ENCODE peak calls at places on chromosomes 7 and 10, in six cellular contexts. E is right lobe of liver, D is fibroblast of the aortic adventitia, N is cardiac fibroblast, X is choroid plexus epithelial cell, T is cardiac muscle cell. R is an unnamed sample.

GRCh38 chr10:8069627-8070026 is 15.1 kb downstream of the GATA3 start:
- DNase-seq in E (no peak), N (no peak), D (no peak), X (no peak), T (no peak), R (no peak)

GRCh38 chr10:12846718-12847117 is 154.8 kb downstream of the CCDC3 start:
- DNase-seq in X (peak), D (peak), T (peak), N (peak), E (no peak), R (no peak)

GRCh38 chr10:35643151-35643975 is 1.3 kb upstream of the FZD8 start:
- DNase-seq in N (peak), E (peak), D (peak), T (peak), X (peak), R (peak)

GRCh38 chr7:50610521-50611277 is 45.5 kb upstream of the DDC start:
- DNase-seq in D (peak), N (peak), E (no peak), X (peak), T (peak), R (no peak)

GRCh38 chr7:94509879-94510581 is 421 bp downstream of the CASD1 start:
- DNase-seq in D (peak), T (peak), X (peak), E (peak), N (peak), R (peak)

GRCh38 chr10:80090120-80090519 is 11.7 kb downstream of the TMEM254 start:
- DNase-seq in D (no peak), N (no peak), E (no peak), T (no peak), X (no peak), R (no peak)

GRCh38 chr7:30468791-30469190 is 9.8 kb downstream of the NOD1 start:
- DNase-seq in X (peak), D (peak), E (no peak), N (peak), T (peak), R (no peak)

GRCh38 chr7:5704534-5704922 is 76.9 kb downstream of the RNF216 start:
- DNase-seq in X (peak), D (peak), E (peak), T (peak), N (peak), R (peak)

GRCh38 chr10:6399241-6399701 is 180.8 kb downstream of the PRKCQ start:
- DNase-seq in N (no peak), X (peak), T (no peak), D (peak), E (peak), R (peak)

GRCh38 chr10:118850418-118851061 is 95.8 kb upstream of the CACUL1 start:
- DNase-seq in T (peak), X (peak), D (peak), E (peak), N (peak), R (peak)

GRCh38 chr10:102347236-102347828 is 48.2 kb upstream of the NFKB2 start:
- DNase-seq in T (peak), X (peak), N (peak), D (peak), E (peak), R (peak)

GRCh38 chr7:117163101-117163500 is 159.8 kb downstream of the WNT2 start:
- DNase-seq in D (no peak), E (no peak), T (no peak), X (no peak), N (no peak), R (no peak)

GRCh38 chr7:120806669-120807068 is 51.3 kb downstream of the TSPAN12 start:
- DNase-seq in N (peak), T (peak), E (no peak), X (peak), D (no peak), R (no peak)

GRCh38 chr7:155292680-155293226 is 4.9 kb upstream of the INSIG1 start:
- DNase-seq in D (no peak), N (no peak), T (no peak), X (no peak), E (peak), R (no peak)

GRCh38 chr10:129971381-129972144 is 7.5 kb upstream of the EBF3 start:
- DNase-seq in E (no peak), N (peak), D (peak), T (peak), X (peak), R (peak)

GRCh38 chr7:111362660-111363059 is 199.6 kb downstream of the IMMP2L start:
- DNase-seq in E (no peak), X (peak), N (peak), D (peak), T (peak), R (no peak)

GRCh38 chr7:90678986-90679385 is 82.9 kb downstream of the CDK14 start:
- DNase-seq in N (no peak), D (no peak), X (no peak), E (no peak), T (no peak), R (no peak)

GRCh38 chr7:17298840-17299476 is 506 bp downstream of the AHR start:
- DNase-seq in T (peak), D (no peak), N (no peak), E (peak), X (no peak), R (peak)

GRCh38 chr7:17559388-17559787 is 260.9 kb downstream of the AHR start:
- DNase-seq in N (no peak), E (no peak), X (no peak), T (no peak), D (no peak), R (no peak)

GRCh38 chr10:73906524-73907447 is 4.1 kb upstream of the PLAU start:
- DNase-seq in E (no peak), T (peak), D (peak), N (peak), X (peak), R (peak)

GRCh38 chr7:151665363-151665762 is 145.7 kb upstream of the RHEB start:
- DNase-seq in E (no peak), D (peak), N (peak), X (peak), T (peak), R (no peak)

GRCh38 chr10:68735119-68735518 is 14.1 kb downstream of the CCAR1 start:
- DNase-seq in N (no peak), D (no peak), T (no peak), X (no peak), E (no peak), R (no peak)

GRCh38 chr10:112404612-112405011 is 30.7 kb downstream of the ACSL5 start:
- DNase-seq in E (no peak), X (peak), N (peak), T (no peak), D (peak), R (no peak)

GRCh38 chr7:4606776-4607175 is 75.3 kb upstream of the FOXK1 start:
- DNase-seq in X (no peak), T (no peak), D (no peak), E (no peak), N (no peak), R (no peak)

GRCh38 chr7:94043299-94043698 is 39.1 kb upstream of the BET1 start:
- DNase-seq in X (peak), T (peak), E (no peak), N (peak), D (peak), R (no peak)

GRCh38 chr10:75038335-75038734 is 73.1 kb upstream of the SAMD8 start:
- DNase-seq in X (peak), D (peak), N (peak), E (no peak), T (peak), R (no peak)

GRCh38 chr7:128845475-128845874 is 15.3 kb downstream of the FLNC start:
- DNase-seq in D (no peak), E (no peak), N (no peak), X (no peak), T (no peak), R (no peak)

GRCh38 chr7:25095516-25096345 is 29.3 kb downstream of the CYCS start:
- DNase-seq in N (no peak), T (peak), X (no peak), D (peak), E (no peak), R (no peak)

GRCh38 chr10:91798736-91799579 is 732 bp downstream of the TNKS2 start:
- DNase-seq in T (peak), E (peak), D (peak), X (peak), N (peak), R (peak)

GRCh38 chr10:63530409-63530808 is 9.2 kb downstream of the REEP3 start:
- DNase-seq in N (no peak), E (no peak), T (no peak), X (no peak), D (no peak), R (no peak)

GRCh38 chr7:29039747-29040569 is 81.8 kb upstream of the TRIL start:
- DNase-seq in D (peak), T (peak), X (peak), E (no peak), N (peak), R (no peak)

GRCh38 chr10:125003146-125003900 is 61.4 kb downstream of the ZRANB1 start:
- DNase-seq in T (no peak), E (peak), D (no peak), N (no peak), X (no peak), R (no peak)

GRCh38 chr7:121546632-121547340 is 150.7 kb upstream of the FAM3C start:
- DNase-seq in N (no peak), T (peak), X (peak), E (no peak), D (peak), R (no peak)

GRCh38 chr7:91266067-91266930 is 2.1 kb downstream of the FZD1 start:
- DNase-seq in T (peak), X (no peak), E (no peak), D (peak), N (no peak), R (no peak)

GRCh38 chr7:118573065-118573464 is 348.6 kb downstream of the ANKRD7 start:
- DNase-seq in E (no peak), N (no peak), T (no peak), X (no peak), D (no peak), R (no peak)

GRCh38 chr10:31708513-31708912 is 220.1 kb downstream of the ARHGAP12 start:
- DNase-seq in N (peak), X (peak), T (no peak), E (no peak), D (peak), R (no peak)

GRCh38 chr10:50604049-50604640 is 19.6 kb downstream of the SGMS1 start:
- DNase-seq in N (no peak), T (peak), E (no peak), X (no peak), D (peak), R (no peak)

GRCh38 chr10:30187010-30187409 is 127.6 kb upstream of the JCAD start:
- DNase-seq in X (no peak), E (no peak), N (no peak), D (no peak), T (no peak), R (no peak)

GRCh38 chr10:74993649-74994048 is 117.8 kb upstream of the SAMD8 start:
- DNase-seq in N (no peak), E (no peak), X (no peak), D (no peak), T (no peak), R (no peak)

DNA sequence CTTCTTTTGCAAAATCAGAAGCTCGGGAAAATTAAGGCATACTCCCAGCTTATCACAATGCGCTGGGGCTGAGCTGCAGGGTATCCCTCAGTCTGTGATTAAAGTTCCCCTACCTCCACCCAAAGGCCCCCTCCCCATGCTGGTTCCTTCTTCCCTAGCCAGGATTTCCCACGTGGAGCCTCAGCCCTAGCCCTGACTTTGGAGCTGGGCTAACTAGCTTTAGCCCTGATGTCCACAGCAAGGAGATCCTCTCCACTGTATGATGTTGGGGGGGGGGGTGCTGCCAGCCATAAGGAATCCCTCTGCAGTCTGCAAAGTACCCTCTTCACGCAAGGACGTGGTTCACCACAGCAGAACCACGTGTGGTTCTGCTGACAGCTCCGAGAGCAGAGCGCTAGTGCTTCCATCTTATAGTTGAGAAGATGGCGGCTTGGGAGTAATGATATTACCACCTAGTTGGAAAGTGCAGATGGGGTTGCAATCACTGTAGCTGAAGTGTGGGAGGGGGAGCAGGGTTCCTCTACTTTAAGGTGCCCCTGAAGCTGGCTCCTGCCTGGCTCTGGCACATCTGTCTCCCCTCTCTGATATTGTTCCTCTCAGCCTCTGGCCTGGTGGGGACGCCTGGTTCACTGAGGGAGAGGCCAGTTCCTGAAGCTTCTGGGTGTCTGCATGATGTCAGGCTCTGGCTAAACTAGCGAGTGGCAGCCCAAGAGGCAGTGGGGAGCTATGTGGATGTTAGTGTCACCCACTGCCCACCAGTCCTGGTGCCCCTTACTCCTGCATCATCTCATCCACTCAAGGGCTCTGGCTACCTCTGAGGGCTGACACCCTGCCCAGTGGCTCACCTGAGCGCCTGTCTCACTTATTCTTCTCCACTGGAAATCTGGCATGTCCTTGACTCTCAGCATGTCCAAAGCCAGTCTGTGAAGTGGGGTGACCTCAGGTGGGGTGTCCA is 270.7 kb downstream of the RPS24 start:
- DNase-seq in X (no peak), E (peak), T (no peak), N (no peak), D (no peak), R (no peak)
- H3K4me3 ChIP-seq in X (no peak), E (no peak), T (no peak), N (no peak), D (no peak), R (no peak)

DNA sequence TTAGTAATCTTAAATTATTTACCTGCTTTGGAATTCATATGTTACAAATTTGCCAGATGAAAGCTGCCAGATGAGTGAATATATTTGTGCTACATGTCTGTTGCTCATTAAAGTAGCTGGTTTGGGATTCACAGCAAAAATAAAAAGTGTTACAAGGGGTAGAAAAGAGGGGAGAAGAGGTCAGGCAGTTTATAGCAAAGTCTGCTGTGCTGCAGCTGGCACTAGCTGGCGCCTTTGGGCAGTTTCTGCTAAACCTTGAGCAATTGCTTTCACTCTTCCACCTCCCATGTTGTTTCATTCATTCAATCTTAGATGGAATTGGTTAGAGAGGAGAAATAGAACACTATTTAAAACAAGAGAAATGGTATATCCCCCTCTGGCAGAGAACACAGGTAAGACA is 404.1 kb upstream of the LRGUK start:
- DNase-seq in T (no peak), D (no peak), X (no peak), E (no peak), N (no peak), R (no peak)
- TF ChIP-seq CTCF in T (no peak), D (no peak), X (no peak), E (no peak), N (no peak), R (no peak)

GRCh38 chr7:8063706-8064297 is 95.2 kb downstream of the GLCCI1 start:
- DNase-seq in T (no peak), N (peak), E (no peak), X (no peak), D (no peak), R (no peak)

GRCh38 chr7:8068892-8069686 is 100.5 kb downstream of the GLCCI1 start:
- DNase-seq in X (no peak), E (no peak), D (no peak), N (no peak), T (no peak), R (no peak)

GRCh38 chr7:8060241-8060640 is 91.6 kb downstream of the GLCCI1 start:
- DNase-seq in D (no peak), E (no peak), T (no peak), X (no peak), N (no peak), R (no peak)

GRCh38 chr7:8065356-8065813 is 96.8 kb downstream of the GLCCI1 start:
- DNase-seq in N (peak), X (peak), T (peak), E (no peak), D (peak), R (no peak)

DNA sequence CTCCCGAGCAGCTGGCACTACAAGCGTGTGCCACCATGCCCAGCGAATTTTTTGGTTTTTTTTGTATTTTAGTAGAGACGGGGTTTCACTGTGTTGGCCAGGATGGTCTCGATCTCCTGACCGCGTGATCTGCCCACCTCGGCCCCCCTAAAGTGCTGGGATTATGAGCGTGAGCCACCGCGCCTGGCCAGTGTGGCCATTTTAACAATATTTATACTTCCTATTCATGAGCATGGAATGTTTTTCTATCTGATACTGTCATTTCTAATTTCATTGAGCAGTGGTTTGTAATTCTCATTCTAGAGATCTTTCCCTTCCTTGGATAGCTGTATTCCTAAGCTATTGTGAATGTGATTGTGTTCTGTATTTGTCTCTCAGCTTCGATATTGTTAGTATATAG is 96.2 kb downstream of the GLCCI1 start:
- DNase-seq in E (no peak), X (no peak), D (no peak), T (no peak), N (peak), R (no peak)
- H3K4me3 ChIP-seq in E (no peak), X (no peak), D (no peak), T (no peak), N (no peak), R (no peak)

GRCh38 chr7:22853674-22854157 is 31.1 kb upstream of the TOMM7 start:
- DNase-seq in D (peak), N (peak), E (no peak), X (no peak), T (peak), R (no peak)
- TF ChIP-seq CTCF in D (peak), N (peak), E (no peak), X (peak), T (no peak), R (no peak)

GRCh38 chr7:80637911-80638765 is at the start of gene CD36:
- DNase-seq in X (no peak), N (peak), T (no peak), E (no peak), D (no peak), R (no peak)
- H3K4me3 ChIP-seq in X (no peak), N (no peak), T (no peak), E (no peak), D (no peak), R (no peak)

DNA sequence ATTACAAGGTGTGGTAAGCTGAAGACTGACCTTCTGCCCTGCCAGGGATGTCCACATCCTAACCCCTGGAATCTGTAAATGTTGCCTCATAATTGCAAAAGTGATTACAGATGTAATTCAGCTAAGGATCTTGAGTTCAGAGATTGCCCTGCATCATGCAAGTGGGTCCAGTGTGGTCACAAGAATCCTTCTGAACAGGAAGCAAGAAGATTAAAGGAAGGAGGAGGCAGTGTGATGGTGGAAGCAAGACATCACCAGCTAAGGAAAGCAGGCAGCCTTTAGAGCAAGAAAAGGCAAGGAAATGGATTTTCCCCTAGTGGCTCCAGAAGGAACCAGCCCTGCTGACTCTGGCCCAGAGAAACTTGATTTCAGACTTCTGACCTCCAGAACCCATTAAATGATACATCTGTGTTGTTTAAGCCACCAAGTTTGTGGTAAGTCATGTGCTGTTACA is 78.1 kb downstream of the USP6NL start:
- DNase-seq in D (peak), N (peak), T (peak), X (peak), E (no peak), R (no peak)
- TF ChIP-seq CTCF in D (peak), N (peak), T (peak), X (peak), E (no peak), R (no peak)

GRCh38 chr7:140009735-140010134 is 53.0 kb downstream of the PARP12 start:
- DNase-seq in D (no peak), E (no peak), N (no peak), T (no peak), X (no peak), R (no peak)
- H3K4me3 ChIP-seq in D (no peak), E (no peak), N (no peak), T (no peak), X (no peak), R (no peak)

DNA sequence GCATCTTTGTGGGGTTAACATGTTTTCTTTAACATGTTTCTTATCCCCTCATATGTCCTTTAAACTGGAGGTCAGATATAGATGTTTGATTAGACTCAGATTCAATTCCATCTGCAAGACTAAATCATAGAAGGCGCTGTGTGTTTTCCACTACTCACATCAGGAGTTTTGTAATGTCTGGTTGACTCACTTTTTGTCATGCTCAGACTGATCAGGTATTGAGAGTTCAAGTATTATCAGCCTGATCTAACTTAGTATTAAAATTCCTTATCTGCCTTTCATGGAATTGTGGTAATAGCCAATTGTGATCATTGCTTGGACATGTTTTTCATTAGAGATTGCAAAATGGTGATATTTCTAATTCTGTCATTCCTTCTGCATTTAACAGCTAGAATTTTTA is 30.2 kb downstream of the ENTPD7 start:
- DNase-seq in X (peak), D (no peak), T (no peak), N (peak), E (no peak), R (no peak)
- TF ChIP-seq CTCF in X (no peak), D (no peak), T (no peak), N (no peak), E (no peak), R (no peak)

GRCh38 chr10:131311661-131312260 is at the start of gene TCERG1L:
- DNase-seq in D (no peak), X (no peak), E (no peak), N (no peak), T (peak), R (no peak)
- H3K4me3 ChIP-seq in D (no peak), X (no peak), E (no peak), N (no peak), T (peak), R (no peak)

GRCh38 chr7:2661602-2662272 is 26.3 kb upstream of the AMZ1 start:
- DNase-seq in T (no peak), E (peak), D (no peak), N (no peak), X (no peak), R (no peak)
- TF ChIP-seq CTCF in T (peak), E (peak), D (no peak), N (peak), X (peak), R (no peak)